ENCODE peak calls at places on chromosomes 4 and X, in nine cellular contexts. One of them, this sample, is unnamed. For H3K4me1, the result is how much of the 10 kb centered on the place peaks cover.

GRCh38 chr4:139553751-139554670 is 2.0 kb downstream of the SETD7 start:
- DNase-seq in CD4-positive, CD25-positive, alpha-beta regulatory T cell: no peak
- DNase-seq in HCT116: no peak
- DNase-seq in A549: no peak
- DNase-seq in MM.1S: no peak
- DNase-seq in heart right ventricle: no peak
- DNase-seq in SK-N-SH: no peak
- DNase-seq in left ventricle myocardium inferior: no peak
- DNase-seq in mammary epithelial cell: no peak
- DNase-seq in this sample: no peak

GRCh38 chrX:18998653-18999052 is 14.7 kb upstream of the PHKA2 start:
- DNase-seq in mammary epithelial cell: no peak
- DNase-seq in A549: no peak
- DNase-seq in left ventricle myocardium inferior: no peak
- DNase-seq in HCT116: no peak
- DNase-seq in CD4-positive, CD25-positive, alpha-beta regulatory T cell: no peak
- DNase-seq in MM.1S: no peak
- DNase-seq in SK-N-SH: no peak
- DNase-seq in heart right ventricle: no peak
- DNase-seq in this sample: no peak

GRCh38 chrX:139881572-139881971 is 51.3 kb downstream of the ATP11C start:
- DNase-seq in MM.1S: no peak
- DNase-seq in heart right ventricle: peak
- DNase-seq in HCT116: no peak
- DNase-seq in left ventricle myocardium inferior: no peak
- DNase-seq in mammary epithelial cell: no peak
- DNase-seq in A549: no peak
- DNase-seq in CD4-positive, CD25-positive, alpha-beta regulatory T cell: no peak
- DNase-seq in SK-N-SH: no peak
- DNase-seq in this sample: peak

GRCh38 chrX:103356897-103357296 is 591 bp downstream of the TCEAL9 start:
- DNase-seq in SK-N-SH: peak
- DNase-seq in A549: no peak
- DNase-seq in left ventricle myocardium inferior: peak
- DNase-seq in heart right ventricle: peak
- DNase-seq in CD4-positive, CD25-positive, alpha-beta regulatory T cell: no peak
- DNase-seq in mammary epithelial cell: no peak
- DNase-seq in MM.1S: no peak
- DNase-seq in HCT116: no peak
- DNase-seq in this sample: peak

GRCh38 chr4:121226362-121226761 is 62.2 kb upstream of the TNIP3 start:
- DNase-seq in mammary epithelial cell: peak
- DNase-seq in HCT116: no peak
- DNase-seq in MM.1S: no peak
- DNase-seq in heart right ventricle: no peak
- DNase-seq in CD4-positive, CD25-positive, alpha-beta regulatory T cell: no peak
- DNase-seq in left ventricle myocardium inferior: no peak
- DNase-seq in A549: no peak
- DNase-seq in SK-N-SH: no peak
- DNase-seq in this sample: no peak

GRCh38 chr4:111020961-111021360 is 398.1 kb upstream of the PITX2 start:
- DNase-seq in A549: no peak
- DNase-seq in HCT116: no peak
- DNase-seq in CD4-positive, CD25-positive, alpha-beta regulatory T cell: no peak
- DNase-seq in mammary epithelial cell: no peak
- DNase-seq in left ventricle myocardium inferior: no peak
- DNase-seq in heart right ventricle: no peak
- DNase-seq in MM.1S: no peak
- DNase-seq in SK-N-SH: no peak
- DNase-seq in this sample: no peak

GRCh38 chr4:184991860-184992259 is 26.4 kb upstream of the HELT start:
- DNase-seq in left ventricle myocardium inferior: no peak
- DNase-seq in MM.1S: no peak
- DNase-seq in A549: no peak
- DNase-seq in heart right ventricle: no peak
- DNase-seq in CD4-positive, CD25-positive, alpha-beta regulatory T cell: no peak
- DNase-seq in HCT116: no peak
- DNase-seq in mammary epithelial cell: no peak
- DNase-seq in SK-N-SH: no peak
- DNase-seq in this sample: no peak

GRCh38 chr4:147194604-147195003 is 248.9 kb upstream of the TTC29 start:
- DNase-seq in SK-N-SH: no peak
- DNase-seq in CD4-positive, CD25-positive, alpha-beta regulatory T cell: no peak
- DNase-seq in HCT116: no peak
- DNase-seq in left ventricle myocardium inferior: no peak
- DNase-seq in mammary epithelial cell: no peak
- DNase-seq in MM.1S: no peak
- DNase-seq in heart right ventricle: no peak
- DNase-seq in A549: no peak
- DNase-seq in this sample: no peak

GRCh38 chr4:63566658-63567057 is 842.6 kb downstream of the TECRL start:
- DNase-seq in MM.1S: no peak
- DNase-seq in HCT116: no peak
- DNase-seq in left ventricle myocardium inferior: no peak
- DNase-seq in heart right ventricle: no peak
- DNase-seq in mammary epithelial cell: no peak
- DNase-seq in CD4-positive, CD25-positive, alpha-beta regulatory T cell: no peak
- DNase-seq in SK-N-SH: no peak
- DNase-seq in A549: no peak
- DNase-seq in this sample: no peak

GRCh38 chr4:7518871-7519637 is 84.3 kb upstream of the PSAPL1 start:
- DNase-seq in CD4-positive, CD25-positive, alpha-beta regulatory T cell: no peak
- DNase-seq in SK-N-SH: peak
- DNase-seq in heart right ventricle: peak
- DNase-seq in MM.1S: no peak
- DNase-seq in left ventricle myocardium inferior: peak
- DNase-seq in mammary epithelial cell: no peak
- DNase-seq in A549: no peak
- DNase-seq in HCT116: no peak
- DNase-seq in this sample: no peak

GRCh38 chr4:6535329-6535692 is 39.7 kb upstream of the MAN2B2 start:
- DNase-seq in mammary epithelial cell: no peak
- DNase-seq in MM.1S: no peak
- DNase-seq in A549: no peak
- DNase-seq in SK-N-SH: no peak
- DNase-seq in CD4-positive, CD25-positive, alpha-beta regulatory T cell: no peak
- DNase-seq in left ventricle myocardium inferior: no peak
- DNase-seq in HCT116: no peak
- DNase-seq in heart right ventricle: no peak
- DNase-seq in this sample: no peak

GRCh38 chr4:133146574-133147198 is 2.4 kb upstream of the PCDH10 start:
- DNase-seq in A549: peak
- DNase-seq in HCT116: no peak
- DNase-seq in SK-N-SH: peak
- DNase-seq in left ventricle myocardium inferior: no peak
- DNase-seq in CD4-positive, CD25-positive, alpha-beta regulatory T cell: no peak
- DNase-seq in mammary epithelial cell: no peak
- DNase-seq in heart right ventricle: no peak
- DNase-seq in MM.1S: peak
- DNase-seq in this sample: peak

DNA sequence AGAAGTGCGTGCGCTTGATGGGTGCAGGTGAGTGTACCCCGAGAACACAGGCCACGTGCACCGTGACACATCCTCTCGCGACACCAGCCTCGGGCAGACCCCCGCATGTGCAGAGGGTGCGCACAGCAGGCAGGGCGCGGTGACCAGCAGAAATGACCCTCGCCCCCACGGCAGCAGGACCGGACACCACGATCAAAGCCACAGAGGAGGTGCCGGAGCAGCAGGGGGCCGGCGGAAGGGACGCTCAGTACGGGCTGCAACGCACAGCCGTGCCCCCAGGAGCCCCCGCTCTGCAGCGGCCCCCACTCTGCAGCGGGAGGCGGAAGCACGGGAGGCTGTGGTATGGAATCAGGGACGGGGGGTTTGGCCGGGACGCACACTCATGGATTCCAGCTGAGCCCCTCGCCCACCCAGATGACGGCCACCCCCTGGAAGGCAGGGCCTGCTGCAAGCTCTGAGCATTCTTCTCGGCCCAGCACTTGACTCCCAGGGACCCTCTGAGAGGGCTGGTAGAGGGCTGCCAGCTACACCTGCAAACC is 17.1 kb downstream of the PPP2R3B start:
- DNase-seq in HCT116: no peak
- DNase-seq in CD4-positive, CD25-positive, alpha-beta regulatory T cell: no peak
- DNase-seq in mammary epithelial cell: no peak
- DNase-seq in SK-N-SH: no peak
- DNase-seq in left ventricle myocardium inferior: no peak
- DNase-seq in heart right ventricle: no peak
- DNase-seq in A549: no peak
- DNase-seq in MM.1S: no peak
- DNase-seq in this sample: no peak
- H3K4me1 ChIP-seq in HCT116: under half
- H3K4me1 ChIP-seq in CD4-positive, CD25-positive, alpha-beta regulatory T cell: under half
- H3K4me1 ChIP-seq in mammary epithelial cell: under half
- H3K4me1 ChIP-seq in SK-N-SH: under half
- H3K4me1 ChIP-seq in left ventricle myocardium inferior: under half
- H3K4me1 ChIP-seq in heart right ventricle: under half
- H3K4me1 ChIP-seq in A549: under half
- H3K4me1 ChIP-seq in MM.1S: under half
- H3K4me1 ChIP-seq in this sample: half or more

GRCh38 chr4:88006956-88007303 is 505 bp upstream of the PKD2 start:
- DNase-seq in SK-N-SH: no peak
- DNase-seq in left ventricle myocardium inferior: no peak
- DNase-seq in MM.1S: no peak
- DNase-seq in mammary epithelial cell: no peak
- DNase-seq in HCT116: no peak
- DNase-seq in CD4-positive, CD25-positive, alpha-beta regulatory T cell: no peak
- DNase-seq in heart right ventricle: peak
- DNase-seq in A549: no peak
- DNase-seq in this sample: no peak

GRCh38 chr4:88009871-88010270 is 2.4 kb downstream of the PKD2 start:
- DNase-seq in HCT116: no peak
- DNase-seq in mammary epithelial cell: peak
- DNase-seq in A549: no peak
- DNase-seq in left ventricle myocardium inferior: no peak
- DNase-seq in heart right ventricle: no peak
- DNase-seq in SK-N-SH: no peak
- DNase-seq in CD4-positive, CD25-positive, alpha-beta regulatory T cell: no peak
- DNase-seq in MM.1S: no peak
- DNase-seq in this sample: no peak

GRCh38 chr4:88007304-88008132 is at the start of gene PKD2:
- DNase-seq in HCT116: peak
- DNase-seq in MM.1S: peak
- DNase-seq in A549: peak
- DNase-seq in left ventricle myocardium inferior: peak
- DNase-seq in mammary epithelial cell: peak
- DNase-seq in heart right ventricle: peak
- DNase-seq in CD4-positive, CD25-positive, alpha-beta regulatory T cell: peak
- DNase-seq in SK-N-SH: peak
- DNase-seq in this sample: peak

GRCh38 chr4:88008624-88009235 is 1.3 kb downstream of the PKD2 start:
- DNase-seq in left ventricle myocardium inferior: no peak
- DNase-seq in CD4-positive, CD25-positive, alpha-beta regulatory T cell: peak
- DNase-seq in heart right ventricle: no peak
- DNase-seq in HCT116: no peak
- DNase-seq in SK-N-SH: peak
- DNase-seq in MM.1S: no peak
- DNase-seq in A549: peak
- DNase-seq in mammary epithelial cell: peak
- DNase-seq in this sample: peak

GRCh38 chr4:88008133-88008621 is 742 bp downstream of the PKD2 start:
- DNase-seq in heart right ventricle: peak
- DNase-seq in SK-N-SH: peak
- DNase-seq in mammary epithelial cell: peak
- DNase-seq in CD4-positive, CD25-positive, alpha-beta regulatory T cell: peak
- DNase-seq in MM.1S: peak
- DNase-seq in HCT116: no peak
- DNase-seq in left ventricle myocardium inferior: peak
- DNase-seq in A549: peak
- DNase-seq in this sample: peak
- H3K4me3 ChIP-seq in heart right ventricle: peak
- H3K4me3 ChIP-seq in SK-N-SH: peak
- H3K4me3 ChIP-seq in mammary epithelial cell: peak
- H3K4me3 ChIP-seq in CD4-positive, CD25-positive, alpha-beta regulatory T cell: peak
- H3K4me3 ChIP-seq in MM.1S: peak
- H3K4me3 ChIP-seq in HCT116: peak
- H3K4me3 ChIP-seq in left ventricle myocardium inferior: peak
- H3K4me3 ChIP-seq in A549: peak
- H3K4me3 ChIP-seq in this sample: peak

GRCh38 chr4:54238389-54238788 is 9.3 kb downstream of the PDGFRA start:
- DNase-seq in SK-N-SH: no peak
- DNase-seq in mammary epithelial cell: peak
- DNase-seq in heart right ventricle: no peak
- DNase-seq in CD4-positive, CD25-positive, alpha-beta regulatory T cell: no peak
- DNase-seq in left ventricle myocardium inferior: no peak
- DNase-seq in HCT116: no peak
- DNase-seq in MM.1S: no peak
- DNase-seq in A549: no peak
- DNase-seq in this sample: no peak
- H3K27ac ChIP-seq in SK-N-SH: no peak
- H3K27ac ChIP-seq in mammary epithelial cell: no peak
- H3K27ac ChIP-seq in heart right ventricle: no peak
- H3K27ac ChIP-seq in CD4-positive, CD25-positive, alpha-beta regulatory T cell: no peak
- H3K27ac ChIP-seq in left ventricle myocardium inferior: no peak
- H3K27ac ChIP-seq in HCT116: no peak
- H3K27ac ChIP-seq in MM.1S: no peak
- H3K27ac ChIP-seq in A549: no peak
- H3K27ac ChIP-seq in this sample: no peak

GRCh38 chr4:1317177-1318045 is 27.7 kb downstream of the MAEA start:
- DNase-seq in mammary epithelial cell: no peak
- DNase-seq in SK-N-SH: no peak
- DNase-seq in CD4-positive, CD25-positive, alpha-beta regulatory T cell: no peak
- DNase-seq in MM.1S: no peak
- DNase-seq in heart right ventricle: no peak
- DNase-seq in left ventricle myocardium inferior: no peak
- DNase-seq in HCT116: no peak
- DNase-seq in A549: no peak
- DNase-seq in this sample: no peak
- H3K4me1 ChIP-seq in mammary epithelial cell: under half
- H3K4me1 ChIP-seq in SK-N-SH: under half
- H3K4me1 ChIP-seq in CD4-positive, CD25-positive, alpha-beta regulatory T cell: under half
- H3K4me1 ChIP-seq in MM.1S: under half
- H3K4me1 ChIP-seq in heart right ventricle: under half
- H3K4me1 ChIP-seq in left ventricle myocardium inferior: under half
- H3K4me1 ChIP-seq in HCT116: under half
- H3K4me1 ChIP-seq in A549: under half
- H3K4me1 ChIP-seq in this sample: under half

This sample was measured in cardiac muscle cell.